ENCODE peak calls at places on chromosome 1, in nine cellular contexts. N is ovary, V is uterus, H is HCT116, D is GM12892, S is suprapubic skin, J is lower leg skin, I is stomach, W is tibial nerve. G is an unnamed sample.

GRCh38 chr1:112359961-112360767 is 35.9 kb upstream of the CTTNBP2NL start:
- DNase-seq in H (no peak), I (peak; percentile 41), S (peak; percentile 87), N (peak; percentile 50), D (no peak), J (peak; percentile 80), W (peak; percentile 36), V (peak; percentile 77), G (no peak)

GRCh38 chr1:108703939-108704338 is 8.8 kb upstream of the FNDC7 start:
- DNase-seq in J (no peak), D (no peak), S (no peak), N (no peak), H (no peak), V (no peak), I (no peak), W (no peak), G (no peak)

GRCh38 chr1:15328785-15329480 is 80.8 kb upstream of the EFHD2 start:
- DNase-seq in V (peak; percentile 42), S (peak; percentile 74), I (peak; percentile 63), J (peak; percentile 35), D (no peak), N (peak; percentile 72), H (no peak), W (no peak), G (no peak)

GRCh38 chr1:89557443-89557820 is 32.8 kb downstream of the LRRC8B start:
- DNase-seq in N (no peak), J (no peak), V (no peak), H (no peak), S (no peak), W (no peak), D (no peak), I (no peak), G (no peak)

GRCh38 chr1:165954940-165955339 is 127.5 kb downstream of the UCK2 start:
- DNase-seq in W (no peak), V (no peak), N (no peak), D (no peak), H (no peak), S (no peak), J (no peak), I (no peak), G (no peak)

GRCh38 chr1:167631987-167632680 is 2.1 kb downstream of the RCSD1 start:
- DNase-seq in V (no peak), W (no peak), D (no peak), J (no peak), H (no peak), N (no peak), S (no peak), I (no peak), G (no peak)

GRCh38 chr1:94549706-94550105 is 8.1 kb upstream of the F3 start:
- DNase-seq in I (no peak), V (no peak), D (no peak), J (no peak), S (no peak), N (no peak), W (no peak), H (no peak), G (no peak)

GRCh38 chr1:50970927-50971582 is 1.0 kb downstream of the CDKN2C start:
- DNase-seq in N (no peak), W (no peak), D (no peak), V (no peak), S (no peak), H (no peak), I (no peak), J (no peak), G (no peak)

GRCh38 chr1:6596886-6597776 is 5.5 kb downstream of the KLHL21 start:
- DNase-seq in W (no peak), I (no peak), D (no peak), H (no peak), J (no peak), N (no peak), S (no peak), V (no peak), G (no peak)

GRCh38 chr1:240492832-240493440 is 119.0 kb downstream of the GREM2 start:
- DNase-seq in S (no peak), I (no peak), V (no peak), W (no peak), H (no peak), N (peak; percentile 20), J (no peak), D (no peak), G (no peak)

GRCh38 chr1:5053744-5054143 is 399.3 kb downstream of the AJAP1 start:
- DNase-seq in H (no peak), W (no peak), J (no peak), V (no peak), N (no peak), I (no peak), D (no peak), S (no peak), G (no peak)
- TF ChIP-seq POLR2A in H (no peak), W (no peak), J (no peak), V (no peak), N (no peak), I (no peak), D (no peak), S (no peak), G (no peak)

DNA sequence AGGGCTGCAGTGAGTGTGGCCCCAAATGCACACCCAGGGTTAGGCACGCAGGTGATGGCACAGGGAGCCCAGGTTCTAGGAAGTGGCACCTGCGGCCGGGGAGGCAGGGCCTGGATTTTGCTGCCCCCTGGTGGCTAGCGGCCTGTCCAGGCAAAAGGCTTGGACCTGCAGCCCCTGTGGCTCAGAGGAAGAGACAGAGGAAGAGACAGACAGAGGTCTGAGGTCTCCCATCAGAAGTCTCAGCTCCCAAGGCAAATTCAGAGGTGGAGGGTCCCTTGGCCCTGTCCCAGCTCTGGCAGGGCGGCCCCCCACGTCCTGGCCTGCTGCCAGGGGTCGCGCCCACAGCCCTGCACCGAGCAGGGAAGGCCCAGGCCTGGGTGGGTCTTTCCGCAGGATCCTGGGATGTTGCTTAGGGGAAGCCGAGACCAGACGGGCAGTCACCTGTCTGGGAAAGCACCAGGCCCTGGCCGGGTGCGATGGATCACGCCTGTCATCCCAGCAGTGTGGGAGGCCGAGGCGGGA is 8.0 kb upstream of the TNFRSF14 start:
- DNase-seq in S (peak; percentile 89), H (peak; percentile 70), J (peak; percentile 76), V (peak; percentile 79), W (peak; percentile 72), N (peak; percentile 71), D (peak; percentile 79), I (peak; percentile 90), G (peak; percentile 70)
- TF ChIP-seq POLR2A in S (no peak), H (no peak), J (no peak), V (no peak), W (no peak), N (peak; percentile 14), D (no peak), I (no peak), G (no peak)

GRCh38 chr1:57761628-57762027 is 337.8 kb upstream of the DAB1 start:
- DNase-seq in S (no peak), I (no peak), J (no peak), D (no peak), W (no peak), N (no peak), H (no peak), V (no peak), G (no peak)
- TF ChIP-seq POLR2A in S (no peak), I (no peak), J (no peak), D (no peak), W (no peak), N (no peak), H (no peak), V (no peak), G (no peak)

DNA sequence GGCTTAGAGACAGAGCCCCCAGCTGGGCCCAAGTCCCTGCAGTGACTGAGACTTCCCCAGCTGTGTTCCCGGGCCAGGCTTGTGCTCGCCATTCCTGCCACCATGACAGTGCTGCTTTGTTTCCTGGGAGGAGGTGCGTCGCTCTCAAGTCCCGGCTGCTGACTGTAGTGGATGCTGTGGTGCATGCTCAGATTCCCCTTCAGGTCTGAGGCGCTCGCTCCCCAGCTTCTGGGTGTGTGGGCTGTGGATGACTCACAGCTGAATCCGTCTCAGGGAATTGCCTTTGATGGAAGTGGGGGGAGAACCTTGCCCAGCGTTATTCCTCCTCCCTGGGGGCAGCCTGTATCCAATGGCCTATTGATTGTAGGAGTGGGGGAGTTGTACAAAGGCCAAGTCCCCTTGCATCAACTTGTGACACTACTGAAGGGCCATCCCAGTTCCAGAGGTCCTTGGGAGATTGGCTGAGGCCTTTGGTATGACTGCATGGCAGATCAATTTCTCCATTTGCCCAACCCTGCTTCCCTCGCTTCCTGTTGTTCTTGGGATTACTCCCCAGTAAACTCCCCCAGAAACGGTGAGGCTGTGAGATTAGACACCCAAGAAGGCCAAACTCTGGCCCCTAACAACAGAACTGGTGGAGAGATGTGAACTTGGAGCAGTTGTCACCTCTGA is 17.8 kb upstream of the POU3F1 start:
- DNase-seq in H (peak; percentile 64), D (no peak), I (no peak), J (no peak), S (no peak), V (no peak), N (no peak), W (no peak), G (no peak)
- TF ChIP-seq POLR2A in H (no peak), D (no peak), I (no peak), J (no peak), S (no peak), V (no peak), N (no peak), W (no peak), G (no peak)

DNA sequence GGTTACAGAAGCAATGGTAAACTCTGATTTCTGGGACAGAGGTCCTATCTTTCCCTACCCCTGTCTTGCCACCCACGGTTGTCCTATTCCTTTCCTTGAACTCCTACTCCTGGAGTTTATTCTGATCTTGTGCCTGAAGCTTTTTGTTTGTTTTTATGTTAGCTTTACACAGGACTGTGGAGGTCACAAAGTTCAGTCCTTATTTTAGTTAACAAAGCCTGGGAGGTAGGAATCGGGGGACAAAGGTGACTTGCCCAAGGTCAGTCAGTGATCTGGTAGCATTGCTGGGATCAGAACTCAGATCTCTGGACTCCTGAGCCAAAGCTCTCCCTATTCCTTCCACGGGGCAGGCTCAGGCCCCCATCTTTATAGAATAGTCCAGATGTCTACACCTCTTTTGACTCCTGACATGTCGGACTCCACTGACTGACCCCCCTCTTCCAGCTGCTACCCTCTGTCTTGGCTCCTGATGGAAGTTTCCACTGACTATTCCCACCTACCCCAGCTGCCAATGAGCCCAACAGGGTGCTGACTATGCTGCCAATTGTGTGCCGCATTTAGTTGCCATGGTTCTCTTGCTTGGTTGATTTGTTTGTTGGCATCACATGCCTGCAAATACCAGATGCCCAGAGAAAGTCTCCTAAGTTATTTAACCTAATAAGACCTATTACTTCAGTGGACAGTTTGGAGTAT is 9.9 kb downstream of the F5 start:
- DNase-seq in W (no peak), D (no peak), V (no peak), H (no peak), S (no peak), N (no peak), I (no peak), J (no peak), G (no peak)
- TF ChIP-seq POLR2A in W (no peak), D (no peak), V (no peak), H (no peak), S (no peak), N (no peak), I (no peak), J (no peak), G (no peak)

DNA sequence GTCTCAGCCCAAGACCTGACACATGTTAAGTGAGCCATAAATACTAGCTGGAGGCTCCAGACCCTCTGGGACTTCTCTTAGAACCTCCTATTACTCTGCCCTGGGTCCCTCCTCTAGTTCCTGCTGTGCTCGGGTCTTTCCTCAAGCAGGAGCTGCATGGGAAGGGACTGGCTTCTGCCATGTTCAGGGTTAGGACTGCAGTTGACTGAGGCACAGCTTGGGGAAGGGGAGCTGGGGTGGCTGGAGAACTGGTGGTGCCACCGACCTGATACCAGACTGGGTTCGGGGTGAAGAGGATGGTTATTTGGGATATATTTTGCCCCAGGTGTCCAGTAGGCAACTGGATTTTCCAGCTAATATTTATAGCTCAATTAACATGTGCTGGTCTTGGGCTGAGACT is 15.7 kb downstream of the HYI start:
- DNase-seq in V (no peak), H (no peak), D (no peak), W (no peak), I (peak; percentile 17), N (peak; percentile 3), S (peak; percentile 40), J (no peak), G (no peak)
- TF ChIP-seq POLR2A in V (no peak), H (no peak), D (no peak), W (no peak), I (no peak), N (no peak), S (no peak), J (no peak), G (no peak)

G was measured in GM12891.